ENCODE peak calls at places on chromosome 18, in nine cellular contexts. One of them, this sample, is unnamed.

GRCh38 chr18:50559750-50560680 is at the start of gene MAPK4:
- DNase-seq in GM12864: no peak
- DNase-seq in cardiac fibroblast: peak; percentile 35
- DNase-seq in AG04449: no peak
- DNase-seq in brain microvascular endothelial cell: no peak
- DNase-seq in epithelial cell of esophagus: peak; percentile 51
- DNase-seq in astrocyte: peak; percentile 15
- DNase-seq in IMR-90: no peak
- DNase-seq in adrenal gland: peak; percentile 62
- DNase-seq in this sample: no peak

GRCh38 chr18:59779979-59780378 is 82.8 kb upstream of the CCBE1 start:
- DNase-seq in GM12864: no peak
- DNase-seq in cardiac fibroblast: peak; percentile 78
- DNase-seq in AG04449: peak; percentile 45
- DNase-seq in brain microvascular endothelial cell: peak; percentile 64
- DNase-seq in epithelial cell of esophagus: peak; percentile 79
- DNase-seq in astrocyte: peak; percentile 91
- DNase-seq in IMR-90: peak; percentile 91
- DNase-seq in adrenal gland: peak; percentile 52
- DNase-seq in this sample: peak; percentile 92

GRCh38 chr18:75777630-75778029 is 350.1 kb upstream of the SMIM21 start:
- DNase-seq in GM12864: no peak
- DNase-seq in cardiac fibroblast: no peak
- DNase-seq in AG04449: no peak
- DNase-seq in brain microvascular endothelial cell: no peak
- DNase-seq in epithelial cell of esophagus: no peak
- DNase-seq in astrocyte: no peak
- DNase-seq in IMR-90: no peak
- DNase-seq in adrenal gland: no peak
- DNase-seq in this sample: no peak

GRCh38 chr18:5058768-5059539 is 138.1 kb downstream of the AKAIN1 start:
- DNase-seq in GM12864: no peak
- DNase-seq in cardiac fibroblast: peak; percentile 2
- DNase-seq in AG04449: no peak
- DNase-seq in brain microvascular endothelial cell: no peak
- DNase-seq in epithelial cell of esophagus: no peak
- DNase-seq in astrocyte: no peak
- DNase-seq in IMR-90: no peak
- DNase-seq in adrenal gland: no peak
- DNase-seq in this sample: no peak

GRCh38 chr18:58452392-58453166 is 176.3 kb downstream of the ALPK2 start:
- DNase-seq in GM12864: no peak
- DNase-seq in cardiac fibroblast: no peak
- DNase-seq in AG04449: no peak
- DNase-seq in brain microvascular endothelial cell: no peak
- DNase-seq in epithelial cell of esophagus: no peak
- DNase-seq in astrocyte: no peak
- DNase-seq in IMR-90: no peak
- DNase-seq in adrenal gland: no peak
- DNase-seq in this sample: no peak

GRCh38 chr18:2572144-2572682 is 856 bp downstream of the NDC80 start:
- DNase-seq in GM12864: no peak
- DNase-seq in cardiac fibroblast: no peak
- DNase-seq in AG04449: no peak
- DNase-seq in brain microvascular endothelial cell: no peak
- DNase-seq in epithelial cell of esophagus: no peak
- DNase-seq in astrocyte: no peak
- DNase-seq in IMR-90: no peak
- DNase-seq in adrenal gland: no peak
- DNase-seq in this sample: no peak

GRCh38 chr18:56096861-56097260 is 508.9 kb upstream of the TCF4 start:
- DNase-seq in GM12864: no peak
- DNase-seq in cardiac fibroblast: no peak
- DNase-seq in AG04449: no peak
- DNase-seq in brain microvascular endothelial cell: no peak
- DNase-seq in epithelial cell of esophagus: no peak
- DNase-seq in astrocyte: no peak
- DNase-seq in IMR-90: no peak
- DNase-seq in adrenal gland: no peak
- DNase-seq in this sample: no peak

GRCh38 chr18:22110482-22110924 is 58.9 kb upstream of the GATA6 start:
- DNase-seq in GM12864: no peak
- DNase-seq in cardiac fibroblast: no peak
- DNase-seq in AG04449: no peak
- DNase-seq in brain microvascular endothelial cell: no peak
- DNase-seq in epithelial cell of esophagus: no peak
- DNase-seq in astrocyte: no peak
- DNase-seq in IMR-90: no peak
- DNase-seq in adrenal gland: no peak
- DNase-seq in this sample: peak; percentile 34

GRCh38 chr18:8778386-8778785 is 73.0 kb downstream of the MTCL1 start:
- DNase-seq in GM12864: no peak
- DNase-seq in cardiac fibroblast: no peak
- DNase-seq in AG04449: no peak
- DNase-seq in brain microvascular endothelial cell: no peak
- DNase-seq in epithelial cell of esophagus: no peak
- DNase-seq in astrocyte: no peak
- DNase-seq in IMR-90: no peak
- DNase-seq in adrenal gland: no peak
- DNase-seq in this sample: no peak

GRCh38 chr18:14970027-14970426 is 222.1 kb downstream of the ANKRD30B start:
- DNase-seq in GM12864: no peak
- DNase-seq in cardiac fibroblast: no peak
- DNase-seq in AG04449: no peak
- DNase-seq in brain microvascular endothelial cell: no peak
- DNase-seq in epithelial cell of esophagus: no peak
- DNase-seq in astrocyte: no peak
- DNase-seq in IMR-90: no peak
- DNase-seq in adrenal gland: no peak
- DNase-seq in this sample: peak; percentile 39

GRCh38 chr18:10893761-10894160 is 255.6 kb downstream of the PIEZO2 start:
- DNase-seq in GM12864: no peak
- DNase-seq in cardiac fibroblast: no peak
- DNase-seq in AG04449: no peak
- DNase-seq in brain microvascular endothelial cell: no peak
- DNase-seq in epithelial cell of esophagus: no peak
- DNase-seq in astrocyte: no peak
- DNase-seq in IMR-90: no peak
- DNase-seq in adrenal gland: no peak
- DNase-seq in this sample: no peak

DNA sequence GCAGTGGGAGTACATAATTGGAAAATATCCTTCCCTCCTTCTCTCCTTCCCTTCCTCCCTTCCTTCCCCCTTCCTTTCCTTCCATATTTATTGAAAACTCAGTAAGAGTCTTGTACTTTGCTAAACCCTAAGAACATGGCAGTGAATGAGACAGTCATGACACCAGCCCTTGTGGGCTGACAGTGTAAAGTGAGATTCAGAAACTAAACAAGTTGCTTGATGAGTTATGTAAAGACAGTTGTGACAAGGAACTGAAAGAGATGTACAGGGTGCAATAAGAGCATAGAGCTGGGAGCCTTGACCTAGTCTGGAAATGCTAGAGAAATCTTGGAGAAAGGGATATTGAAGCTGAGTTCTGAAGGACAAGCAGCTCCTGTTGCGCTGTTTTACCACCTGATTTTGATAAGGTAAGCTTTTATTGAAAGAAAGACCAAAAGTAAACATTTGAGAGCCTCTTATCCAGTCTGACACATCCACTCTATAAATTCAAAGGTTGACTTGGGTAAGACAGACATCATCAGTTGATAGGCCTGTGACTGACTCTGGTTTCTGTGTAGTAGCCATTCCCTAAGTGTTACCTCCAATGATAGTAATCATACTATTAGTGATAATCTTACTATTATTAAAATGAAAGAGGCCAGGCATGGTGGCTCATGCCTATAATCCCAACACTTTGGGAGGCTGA is 66.5 kb upstream of the SKOR2 start:
- DNase-seq in GM12864: no peak
- DNase-seq in cardiac fibroblast: no peak
- DNase-seq in AG04449: no peak
- DNase-seq in brain microvascular endothelial cell: no peak
- DNase-seq in epithelial cell of esophagus: no peak
- DNase-seq in astrocyte: no peak
- DNase-seq in IMR-90: no peak
- DNase-seq in adrenal gland: no peak
- DNase-seq in this sample: no peak
- H3K4me3 ChIP-seq in GM12864: no peak overlapping the region
- H3K4me3 ChIP-seq in cardiac fibroblast: no peak overlapping the region
- H3K4me3 ChIP-seq in AG04449: no peak overlapping the region
- H3K4me3 ChIP-seq in brain microvascular endothelial cell: no peak overlapping the region
- H3K4me3 ChIP-seq in epithelial cell of esophagus: no peak overlapping the region
- H3K4me3 ChIP-seq in astrocyte: no peak overlapping the region
- H3K4me3 ChIP-seq in IMR-90: no peak overlapping the region
- H3K4me3 ChIP-seq in adrenal gland: no peak overlapping the region
- H3K4me3 ChIP-seq in this sample: no peak overlapping the region

GRCh38 chr18:24071029-24071428 is 56.5 kb downstream of the TTC39C start:
- DNase-seq in GM12864: no peak
- DNase-seq in cardiac fibroblast: no peak
- DNase-seq in AG04449: no peak
- DNase-seq in brain microvascular endothelial cell: no peak
- DNase-seq in epithelial cell of esophagus: no peak
- DNase-seq in astrocyte: no peak
- DNase-seq in IMR-90: no peak
- DNase-seq in adrenal gland: no peak
- DNase-seq in this sample: no peak

GRCh38 chr18:24072743-24073142 is 58.2 kb downstream of the TTC39C start:
- DNase-seq in GM12864: no peak
- DNase-seq in cardiac fibroblast: no peak
- DNase-seq in AG04449: no peak
- DNase-seq in brain microvascular endothelial cell: no peak
- DNase-seq in epithelial cell of esophagus: no peak
- DNase-seq in astrocyte: no peak
- DNase-seq in IMR-90: no peak
- DNase-seq in adrenal gland: no peak
- DNase-seq in this sample: no peak

GRCh38 chr18:24071779-24072178 is 57.2 kb downstream of the TTC39C start:
- DNase-seq in GM12864: no peak
- DNase-seq in cardiac fibroblast: no peak
- DNase-seq in AG04449: no peak
- DNase-seq in brain microvascular endothelial cell: no peak
- DNase-seq in epithelial cell of esophagus: no peak
- DNase-seq in astrocyte: no peak
- DNase-seq in IMR-90: no peak
- DNase-seq in adrenal gland: no peak
- DNase-seq in this sample: no peak

GRCh38 chr18:24065942-24066341 is 51.4 kb downstream of the TTC39C start:
- DNase-seq in GM12864: no peak
- DNase-seq in cardiac fibroblast: no peak
- DNase-seq in AG04449: no peak
- DNase-seq in brain microvascular endothelial cell: no peak
- DNase-seq in epithelial cell of esophagus: no peak
- DNase-seq in astrocyte: peak; percentile 23
- DNase-seq in IMR-90: no peak
- DNase-seq in adrenal gland: no peak
- DNase-seq in this sample: no peak

GRCh38 chr18:24068945-24069693 is 54.6 kb downstream of the TTC39C start:
- DNase-seq in GM12864: no peak
- DNase-seq in cardiac fibroblast: no peak
- DNase-seq in AG04449: no peak
- DNase-seq in brain microvascular endothelial cell: no peak
- DNase-seq in epithelial cell of esophagus: no peak
- DNase-seq in astrocyte: no peak
- DNase-seq in IMR-90: no peak
- DNase-seq in adrenal gland: no peak
- DNase-seq in this sample: no peak
- TF ChIP-seq CTCF in GM12864: no peak
- TF ChIP-seq CTCF in cardiac fibroblast: no peak
- TF ChIP-seq CTCF in AG04449: no peak
- TF ChIP-seq CTCF in brain microvascular endothelial cell: no peak
- TF ChIP-seq CTCF in epithelial cell of esophagus: no peak
- TF ChIP-seq CTCF in astrocyte: no peak
- TF ChIP-seq CTCF in IMR-90: no peak
- TF ChIP-seq CTCF in adrenal gland: no peak
- TF ChIP-seq CTCF in this sample: no peak

DNA sequence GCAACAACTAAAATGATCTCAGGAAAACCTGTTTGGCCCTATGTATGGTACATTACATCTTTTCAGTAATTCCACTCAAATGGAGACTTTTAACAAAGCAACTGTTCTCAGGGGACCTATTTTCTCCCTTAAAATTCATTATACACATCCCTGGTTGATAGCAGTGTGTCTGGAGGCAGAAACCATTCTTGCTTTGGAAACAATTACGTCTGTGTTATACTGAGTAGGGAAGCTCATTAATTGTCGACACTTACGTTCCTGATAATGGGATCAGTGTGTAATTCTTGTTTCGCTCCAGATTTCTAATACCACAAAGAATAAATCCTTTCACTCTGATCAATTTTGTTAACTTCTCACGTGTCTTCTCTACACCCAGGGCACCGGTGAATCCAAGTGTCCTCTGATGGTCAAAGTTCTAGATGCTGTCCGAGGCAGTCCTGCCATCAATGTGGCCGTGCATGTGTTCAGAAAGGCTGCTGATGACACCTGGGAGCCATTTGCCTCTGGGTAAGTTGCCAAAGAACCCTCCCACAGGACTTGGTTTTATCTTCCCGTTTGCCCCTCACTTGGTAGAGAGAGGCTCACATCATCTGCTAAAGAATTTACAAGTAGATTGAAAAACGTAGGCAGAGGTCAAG is 962 bp downstream of the TTR start:
- DNase-seq in GM12864: no peak
- DNase-seq in cardiac fibroblast: no peak
- DNase-seq in AG04449: no peak
- DNase-seq in brain microvascular endothelial cell: no peak
- DNase-seq in epithelial cell of esophagus: no peak
- DNase-seq in astrocyte: no peak
- DNase-seq in IMR-90: no peak
- DNase-seq in adrenal gland: no peak
- DNase-seq in this sample: no peak
- H3K4me3 ChIP-seq in GM12864: no peak overlapping the region
- H3K4me3 ChIP-seq in cardiac fibroblast: no peak overlapping the region
- H3K4me3 ChIP-seq in AG04449: no peak overlapping the region
- H3K4me3 ChIP-seq in brain microvascular endothelial cell: no peak overlapping the region
- H3K4me3 ChIP-seq in epithelial cell of esophagus: no peak overlapping the region
- H3K4me3 ChIP-seq in astrocyte: no peak overlapping the region
- H3K4me3 ChIP-seq in IMR-90: no peak overlapping the region
- H3K4me3 ChIP-seq in adrenal gland: no peak overlapping the region
- H3K4me3 ChIP-seq in this sample: no peak overlapping the region

DNA sequence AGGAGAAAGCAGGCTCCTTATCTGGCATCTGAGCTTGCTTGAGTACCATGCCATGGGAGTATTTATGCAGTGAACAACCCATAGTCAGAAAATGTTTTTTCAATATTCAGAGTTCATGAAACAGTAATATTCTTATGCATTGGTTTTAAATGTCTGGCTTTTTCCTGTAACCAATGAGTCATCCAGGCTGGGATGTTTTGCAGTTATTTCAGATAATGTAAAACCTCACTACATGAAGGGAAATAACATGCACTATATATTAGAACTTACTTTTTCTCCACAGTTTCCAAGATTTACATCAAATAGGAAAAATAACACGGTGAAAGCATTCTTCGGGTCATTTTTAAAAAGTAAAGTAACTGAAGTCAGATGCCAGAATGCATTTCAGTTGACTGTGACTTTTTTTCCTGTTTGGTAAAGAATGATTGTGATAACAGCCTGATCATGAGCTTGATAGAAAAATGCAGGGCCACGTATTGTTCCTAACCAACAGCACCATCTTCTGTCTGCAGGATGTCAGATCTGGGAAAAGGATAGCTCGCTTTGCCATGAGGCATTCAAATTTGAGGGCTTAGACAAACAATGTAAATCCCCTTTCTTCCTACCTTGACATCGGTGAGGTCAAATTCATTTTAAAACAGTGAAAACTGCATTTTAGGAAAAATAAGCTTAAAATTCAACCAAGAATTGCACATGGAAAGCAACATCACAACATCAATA is 152.8 kb downstream of the DSC3 start:
- DNase-seq in GM12864: no peak
- DNase-seq in cardiac fibroblast: peak; percentile 6
- DNase-seq in AG04449: no peak
- DNase-seq in brain microvascular endothelial cell: peak; percentile 2
- DNase-seq in epithelial cell of esophagus: peak; percentile 46
- DNase-seq in astrocyte: peak; percentile 4
- DNase-seq in IMR-90: no peak
- DNase-seq in adrenal gland: no peak
- DNase-seq in this sample: no peak
- TF ChIP-seq CTCF in GM12864: no peak
- TF ChIP-seq CTCF in cardiac fibroblast: peak; percentile 3
- TF ChIP-seq CTCF in AG04449: no peak
- TF ChIP-seq CTCF in brain microvascular endothelial cell: peak; percentile 65
- TF ChIP-seq CTCF in epithelial cell of esophagus: peak; percentile 63
- TF ChIP-seq CTCF in astrocyte: peak; percentile 28
- TF ChIP-seq CTCF in IMR-90: no peak
- TF ChIP-seq CTCF in adrenal gland: no peak
- TF ChIP-seq CTCF in this sample: no peak